ENCODE peak calls at places on chromosomes 16 and 17, in ten cellular contexts. W is DMS79, T is EH, I is activated T-cell treated with anti-CD3 and anti-CD28 coated beads for 1 hour, X is KBM-7, U is HL-60, E is ELR, B is fibroblast of the conjunctiva, Q is kidney tubule cell, Z is AG09319. F is an unnamed sample.

GRCh38 chr17:10183931-10184930 is 14.2 kb downstream of the GAS7 start:
- DNase-seq in Q (no peak), U (no peak), I (no peak), Z (no peak), B (no peak), E (no peak), X (no peak), W (no peak), T (no peak), F (no peak)

GRCh38 chr17:60392845-60393702 is 1.1 kb upstream of the USP32 start:
- DNase-seq in B (peak; percentile 36), T (peak; percentile 60), U (peak; percentile 64), X (peak; percentile 87), W (peak; percentile 6), Z (no peak), I (no peak), Q (peak; percentile 72), E (peak; percentile 72), F (peak; percentile 84)

GRCh38 chr16:30449116-30449435 is 3.4 kb upstream of the SEPHS2 start:
- DNase-seq in B (no peak), Q (no peak), Z (no peak), T (no peak), W (no peak), E (no peak), U (no peak), X (no peak), I (no peak), F (no peak)

GRCh38 chr16:27149986-27150385 is 53.3 kb upstream of the KDM8 start:
- DNase-seq in X (no peak), B (no peak), E (no peak), I (no peak), T (no peak), Q (no peak), Z (no peak), U (no peak), W (no peak), F (no peak)

GRCh38 chr16:1042076-1042744 is 30.3 kb upstream of the SSTR5 start:
- DNase-seq in U (no peak), W (no peak), E (no peak), Q (no peak), X (no peak), T (no peak), B (no peak), I (no peak), Z (no peak), F (no peak)

GRCh38 chr17:74851612-74852236 is 8.0 kb downstream of the GRIN2C start:
- DNase-seq in X (no peak), I (no peak), B (no peak), W (no peak), U (no peak), E (no peak), Q (no peak), Z (no peak), T (no peak), F (no peak)

GRCh38 chr17:82893779-82894178 is 54.0 kb upstream of the ZNF750 start:
- DNase-seq in I (no peak), E (no peak), Q (no peak), B (no peak), X (no peak), Z (no peak), U (no peak), W (no peak), T (peak; percentile 24), F (no peak)

GRCh38 chr16:17437142-17437720 is 33.5 kb downstream of the XYLT1 start:
- DNase-seq in T (peak; percentile 14), I (no peak), E (no peak), B (no peak), X (no peak), Z (no peak), U (no peak), Q (no peak), W (no peak), F (no peak)

GRCh38 chr16:75555213-75555706 is 792 bp downstream of the TMEM231 start:
- DNase-seq in E (peak; percentile 97), T (peak; percentile 94), B (peak; percentile 89), U (no peak), W (peak; percentile 19), X (peak; percentile 16), Q (peak; percentile 88), Z (peak; percentile 55), I (no peak), F (peak; percentile 64)

GRCh38 chr17:59427425-59427921 is 96.0 kb downstream of the YPEL2 start:
- DNase-seq in Q (peak; percentile 95), I (no peak), U (no peak), Z (no peak), W (no peak), T (peak; percentile 92), E (peak; percentile 76), X (no peak), B (no peak), F (no peak)

GRCh38 chr16:88349153-88349902 is 33.4 kb upstream of the ZNF469 start:
- DNase-seq in I (no peak), E (no peak), X (no peak), U (no peak), B (no peak), T (no peak), Z (no peak), Q (no peak), W (no peak), F (no peak)

GRCh38 chr17:57284984-57285646 is 28.8 kb downstream of the MSI2 start:
- DNase-seq in B (no peak), E (no peak), T (no peak), Z (no peak), Q (no peak), I (peak; percentile 6), U (peak; percentile 90), X (peak; percentile 96), W (no peak), F (peak; percentile 88)

GRCh38 chr16:58647107-58647506 is 17.5 kb upstream of the CNOT1 start:
- DNase-seq in Z (no peak), I (no peak), E (no peak), T (no peak), Q (no peak), W (no peak), U (no peak), B (no peak), X (no peak), F (no peak)

F was measured in GF-D8.